ENCODE peak calls at places on chromosomes 12 and 14, in four cellular contexts. H, N, Y and D are unnamed samples.

GRCh38 chr12:89537389-89537788 is 11.5 kb upstream of the POC1B start:
- DNase-seq in H (no peak), N (no peak), Y (no peak), D (no peak)

GRCh38 chr14:56213288-56213687 is 95.1 kb downstream of the PELI2 start:
- DNase-seq in H (no peak), N (no peak), Y (no peak), D (no peak)

GRCh38 chr12:92506460-92506859 is 196.3 kb upstream of the PLEKHG7 start:
- DNase-seq in H (no peak), N (no peak), Y (no peak), D (no peak)

GRCh38 chr14:77301103-77301502 is 19.6 kb downstream of the POMT2 start:
- DNase-seq in H (peak; percentile 85), N (peak; percentile 83), Y (peak; percentile 86), D (peak; percentile 49)

GRCh38 chr14:34931206-34931605 is 51.6 kb upstream of the SRP54 start:
- DNase-seq in H (peak; percentile 11), N (no peak), Y (peak; percentile 44), D (no peak)

GRCh38 chr12:86158956-86159355 is 97.2 kb downstream of the MGAT4C start:
- DNase-seq in H (peak; percentile 73), N (no peak), Y (no peak), D (no peak)

GRCh38 chr14:98953544-98954346 is 318.3 kb downstream of the BCL11B start:
- DNase-seq in H (no peak), N (no peak), Y (no peak), D (no peak)

GRCh38 chr12:128336506-128336905 is 69.5 kb downstream of the TMEM132C start:
- DNase-seq in H (no peak), N (no peak), Y (no peak), D (no peak)

GRCh38 chr12:56348776-56349175 is 10.1 kb downstream of the IL23A start:
- DNase-seq in H (no peak), N (no peak), Y (no peak), D (no peak)

GRCh38 chr12:108000111-108000510 is 129.0 kb upstream of the WSCD2 start:
- DNase-seq in H (no peak), N (no peak), Y (no peak), D (no peak)

GRCh38 chr14:67265131-67265530 is 23.9 kb downstream of the PALS1 start:
- DNase-seq in H (peak; percentile 49), N (no peak), Y (no peak), D (no peak)